ENCODE peak calls at places on chromosomes 7 and 10, in seven cellular contexts. L is islet precursor cell; F is D721Med; Z is astrocyte of the hippocampus; N is GF-D8; B is breast epithelium; X is CD8-positive, alpha-beta memory T cell. I is an unnamed sample.

GRCh38 chr7:155529346-155529745 is 17.0 kb downstream of the CNPY1 start:
- DNase-seq in N (no peak), B (no peak), F (no peak), Z (no peak), L (peak), X (no peak), I (no peak)

GRCh38 chr10:79113827-79114226 is 45.1 kb downstream of the ZMIZ1 start:
- DNase-seq in Z (no peak), X (no peak), B (no peak), F (peak), N (no peak), L (no peak), I (no peak)

GRCh38 chr7:141071855-141072547 is 1.9 kb upstream of the TMEM178B start:
- DNase-seq in L (no peak), Z (no peak), N (no peak), B (no peak), F (no peak), X (no peak), I (peak)

GRCh38 chr7:30926323-30926722 is 14.7 kb downstream of the AQP1 start:
- DNase-seq in B (peak), X (no peak), L (no peak), F (no peak), Z (no peak), N (no peak), I (no peak)

GRCh38 chr7:41148521-41148951 is 554.4 kb downstream of the INHBA start:
- DNase-seq in L (no peak), N (no peak), F (no peak), X (no peak), B (no peak), Z (peak), I (no peak)

GRCh38 chr7:100090527-100091410 is 2.0 kb downstream of the COPS6 start:
- DNase-seq in Z (no peak), X (no peak), L (peak), B (no peak), F (no peak), N (no peak), I (no peak)

GRCh38 chr7:19410096-19410495 is 264.9 kb upstream of the FERD3L start:
- DNase-seq in L (no peak), X (no peak), Z (no peak), N (no peak), B (no peak), F (no peak), I (no peak)

GRCh38 chr10:71344916-71345557 is 26.0 kb downstream of the SLC29A3 start:
- DNase-seq in L (no peak), F (no peak), B (no peak), Z (no peak), X (no peak), N (no peak), I (no peak)

GRCh38 chr10:61830846-61831273 is 70.6 kb upstream of the ARID5B start:
- DNase-seq in B (no peak), L (no peak), X (no peak), Z (no peak), F (no peak), N (no peak), I (no peak)

GRCh38 chr10:47253651-47254375 is 46.2 kb upstream of the GDF10 start:
- DNase-seq in B (no peak), L (peak), X (no peak), N (no peak), Z (peak), F (no peak), I (no peak)

GRCh38 chr10:97781541-97782331 is 9.9 kb upstream of the SFRP5 start:
- DNase-seq in L (no peak), F (no peak), N (no peak), B (no peak), X (no peak), Z (no peak), I (no peak)

I was measured in occipital lobe.